ENCODE peak calls at places on chromosomes 1 and 21, in ten cellular contexts. A, T, J, U, O, S, W, G, L and M are unnamed samples.

GRCh38 chr1:200336111-200336845 is 73.6 kb downstream of the ZNF281 start:
- DNase-seq in U (no peak), T (no peak), O (no peak), L (peak), W (peak), S (no peak), G (no peak), J (peak), A (no peak), M (peak)

GRCh38 chr1:50348449-50349241 is 74.6 kb downstream of the DMRTA2 start:
- DNase-seq in W (peak), L (peak), G (peak), O (peak), T (peak), U (peak), J (peak), A (peak), S (peak), M (peak)

GRCh38 chr1:216346521-216346920 is 76.7 kb downstream of the USH2A start:
- DNase-seq in T (no peak), U (no peak), A (no peak), O (no peak), L (peak), G (no peak), S (no peak), W (no peak), J (no peak), M (no peak)

GRCh38 chr1:23558140-23558871 is 995 bp downstream of the ID3 start:
- DNase-seq in W (peak), U (no peak), J (peak), S (peak), L (peak), O (peak), T (no peak), G (peak), A (peak), M (peak)

GRCh38 chr1:34776911-34777310 is 4.1 kb upstream of the GJB3 start:
- DNase-seq in J (no peak), O (no peak), W (no peak), S (no peak), G (no peak), U (no peak), L (no peak), T (no peak), A (no peak), M (no peak)

GRCh38 chr1:10236405-10237156 is 26.2 kb downstream of the KIF1B start:
- DNase-seq in W (no peak), G (no peak), T (no peak), O (no peak), L (peak), J (no peak), S (no peak), U (no peak), A (no peak), M (no peak)

GRCh38 chr1:117959364-117959763 is 29.8 kb downstream of the WDR3 start:
- DNase-seq in A (no peak), W (no peak), G (no peak), U (no peak), O (no peak), J (no peak), T (no peak), S (no peak), L (peak), M (peak)

GRCh38 chr1:111847519-111847918 is 91.8 kb downstream of the DDX20 start:
- DNase-seq in A (peak), T (no peak), U (no peak), W (no peak), J (no peak), S (no peak), O (no peak), G (peak), L (no peak), M (no peak)

GRCh38 chr1:87146986-87147385 is 181.7 kb upstream of the LMO4 start:
- DNase-seq in U (no peak), T (no peak), A (no peak), W (no peak), S (no peak), G (no peak), J (no peak), O (no peak), L (no peak), M (no peak)

GRCh38 chr1:235954306-235955283 is 87.9 kb upstream of the LYST start:
- DNase-seq in O (peak), U (no peak), L (peak), G (no peak), T (peak), J (no peak), W (no peak), S (no peak), A (no peak), M (peak)

GRCh38 chr1:223712856-223713494 is 636 bp downstream of the CAPN2 start:
- DNase-seq in L (peak), G (no peak), O (no peak), T (no peak), A (peak), S (peak), U (no peak), W (no peak), J (no peak), M (no peak)

GRCh38 chr1:155961937-155962336 is 16.4 kb downstream of the ARHGEF2 start:
- DNase-seq in O (no peak), A (no peak), J (peak), U (peak), S (no peak), T (no peak), W (no peak), G (no peak), L (peak), M (peak)

GRCh38 chr21:21018841-21019240 is 20.6 kb downstream of the NCAM2 start:
- DNase-seq in G (no peak), A (no peak), O (no peak), T (no peak), J (no peak), S (no peak), U (peak), L (no peak), W (no peak), M (no peak)

GRCh38 chr1:60589916-60590315 is 492.4 kb upstream of the NFIA start:
- DNase-seq in U (no peak), S (no peak), J (no peak), L (peak), W (no peak), G (peak), O (no peak), A (no peak), T (no peak), M (peak)

GRCh38 chr1:6384962-6385672 is 8.4 kb downstream of the ACOT7 start:
- DNase-seq in A (no peak), W (no peak), T (no peak), S (no peak), U (peak), J (no peak), O (no peak), L (peak), G (no peak), M (peak)

GRCh38 chr1:151993734-151994496 is at the start of gene S100A10:
- DNase-seq in U (no peak), A (peak), J (peak), O (peak), L (peak), W (peak), T (no peak), S (peak), G (no peak), M (peak)

GRCh38 chr21:14741237-14741636 is 195.1 kb upstream of the SAMSN1 start:
- DNase-seq in S (no peak), W (no peak), L (no peak), J (no peak), O (no peak), U (no peak), G (peak), A (no peak), T (no peak), M (no peak)

GRCh38 chr1:61591316-61591715 is 133.6 kb downstream of the TM2D1 start:
- DNase-seq in W (no peak), O (no peak), L (peak), T (no peak), J (no peak), U (no peak), G (no peak), A (no peak), S (no peak), M (no peak)

GRCh38 chr21:37848721-37849490 is 67.4 kb downstream of the KCNJ6 start:
- DNase-seq in O (no peak), W (no peak), A (no peak), U (no peak), T (no peak), S (no peak), G (no peak), L (peak), J (no peak), M (peak)

GRCh38 chr1:117612517-117613248 is 6.8 kb downstream of the TENT5C start:
- DNase-seq in T (no peak), W (no peak), S (no peak), J (peak), O (peak), U (no peak), G (no peak), A (no peak), L (peak), M (peak)

GRCh38 chr1:185786524-185786923 is 52.3 kb downstream of the HMCN1 start:
- DNase-seq in J (no peak), G (no peak), L (peak), U (no peak), T (no peak), W (no peak), S (no peak), O (no peak), A (no peak), M (peak)

GRCh38 chr1:39829791-39830533 is 41.3 kb upstream of the BMP8B start:
- DNase-seq in W (no peak), T (no peak), O (no peak), J (no peak), A (no peak), S (no peak), U (no peak), G (no peak), L (peak), M (no peak)

GRCh38 chr1:171828794-171829193 is 12.5 kb upstream of the DNM3 start:
- DNase-seq in A (no peak), S (no peak), L (no peak), U (no peak), T (no peak), O (no peak), G (no peak), W (no peak), J (no peak), M (no peak)

GRCh38 chr21:46243325-46243724 is 14.8 kb upstream of the LSS start:
- DNase-seq in L (no peak), A (no peak), O (no peak), T (no peak), U (no peak), J (no peak), W (no peak), G (no peak), S (no peak), M (no peak)